ENCODE peak calls at places on chromosomes 11 and 22, in seven cellular contexts. V, R, L, B, C, J and A are unnamed samples.
A peak's percentile ranks its signal among the peaks of the same experiment; 100 is the strongest.

GRCh38 chr11:112042161-112042960 is 17.2 kb downstream of the DLAT start:
- DNase-seq in V (no peak), R (no peak), L (peak; percentile 32), B (no peak), C (no peak), J (no peak), A (no peak)

GRCh38 chr11:122202161-122202950 is 86.3 kb upstream of the BLID start:
- DNase-seq in V (no peak), R (no peak), L (peak; percentile 76), B (no peak), C (no peak), J (no peak), A (no peak)

GRCh38 chr11:26186389-26186788 is 145.5 kb upstream of the ANO3 start:
- DNase-seq in V (no peak), R (no peak), L (no peak), B (no peak), C (no peak), J (no peak), A (no peak)

GRCh38 chr22:25170426-25170980 is 29.2 kb upstream of the CRYBB3 start:
- DNase-seq in V (no peak), R (no peak), L (no peak), B (no peak), C (no peak), J (no peak), A (no peak)

GRCh38 chr11:108199446-108200321 is 22.8 kb downstream of the NPAT start:
- DNase-seq in V (peak; percentile 8), R (no peak), L (peak; percentile 30), B (no peak), C (peak; percentile 50), J (no peak), A (peak; percentile 86)

GRCh38 chr11:82174610-82175009 is 559.1 kb downstream of the FAM181B start:
- DNase-seq in V (no peak), R (peak; percentile 1), L (peak; percentile 0), B (no peak), C (no peak), J (peak; percentile 18), A (no peak)

GRCh38 chr11:33724644-33725035 is 11.6 kb downstream of the CD59 start:
- DNase-seq in V (no peak), R (no peak), L (no peak), B (no peak), C (peak; percentile 78), J (no peak), A (no peak)

GRCh38 chr11:63802637-63803414 is 10.4 kb upstream of the SPINDOC start:
- DNase-seq in V (no peak), R (no peak), L (peak; percentile 28), B (no peak), C (peak; percentile 44), J (peak; percentile 67), A (no peak)

GRCh38 chr22:22710719-22711531 is 66.5 kb downstream of the GGTLC2 start:
- DNase-seq in V (peak; percentile 62), R (peak; percentile 31), L (peak; percentile 7), B (peak; percentile 18), C (no peak), J (peak; percentile 76), A (no peak)

GRCh38 chr11:64844330-64845124 is at the start of gene CDC42BPG:
- DNase-seq in V (peak; percentile 68), R (peak; percentile 41), L (peak; percentile 37), B (peak; percentile 87), C (no peak), J (peak; percentile 80), A (peak; percentile 57)

GRCh38 chr11:14499178-14499559 is 442 bp downstream of the COPB1 start:
- DNase-seq in V (no peak), R (no peak), L (no peak), B (no peak), C (no peak), J (no peak), A (no peak)

GRCh38 chr11:68117896-68118470 is 3.2 kb downstream of the CHKA start:
- DNase-seq in V (no peak), R (no peak), L (no peak), B (no peak), C (no peak), J (no peak), A (no peak)

GRCh38 chr11:86486261-86487030 is 111.8 kb downstream of the CCDC81 start:
- DNase-seq in V (no peak), R (no peak), L (no peak), B (no peak), C (no peak), J (no peak), A (no peak)

GRCh38 chr11:65292866-65293265 is 21.8 kb upstream of the CDC42EP2 start:
- DNase-seq in V (no peak), R (no peak), L (no peak), B (no peak), C (no peak), J (no peak), A (no peak)

GRCh38 chr11:69361048-69361447 is 67.1 kb downstream of the MYEOV start:
- DNase-seq in V (no peak), R (no peak), L (no peak), B (no peak), C (no peak), J (no peak), A (no peak)

GRCh38 chr22:45199723-45200122 is 36.0 kb downstream of the NUP50 start:
- DNase-seq in V (no peak), R (no peak), L (no peak), B (no peak), C (no peak), J (no peak), A (no peak)

GRCh38 chr11:94030059-94030458 is 8.9 kb downstream of the HEPHL1 start:
- DNase-seq in V (no peak), R (no peak), L (no peak), B (no peak), C (no peak), J (no peak), A (no peak)

GRCh38 chr22:46262449-46263207 is 515 bp downstream of the PKDREJ start:
- DNase-seq in V (no peak), R (no peak), L (peak; percentile 30), B (no peak), C (no peak), J (no peak), A (no peak)

GRCh38 chr11:95788921-95789505 is 569 bp downstream of the FAM76B start:
- DNase-seq in V (peak; percentile 21), R (no peak), L (peak; percentile 39), B (peak; percentile 16), C (no peak), J (peak; percentile 40), A (no peak)

GRCh38 chr11:15471028-15471708 is 356.4 kb downstream of the INSC start:
- DNase-seq in V (no peak), R (no peak), L (no peak), B (no peak), C (no peak), J (no peak), A (no peak)

GRCh38 chr11:63459586-63459985 is 31.4 kb downstream of the PLAAT5 start:
- DNase-seq in V (no peak), R (no peak), L (no peak), B (no peak), C (no peak), J (no peak), A (no peak)

GRCh38 chr22:43160497-43161126 is 9.3 kb downstream of the TSPO start:
- DNase-seq in V (no peak), R (no peak), L (no peak), B (no peak), C (no peak), J (no peak), A (no peak)

GRCh38 chr11:68998390-68998911 is 14.6 kb downstream of the MRGPRF start:
- DNase-seq in V (no peak), R (no peak), L (no peak), B (peak; percentile 64), C (no peak), J (no peak), A (no peak)

GRCh38 chr11:850777-851762 is 8.4 kb downstream of the TSPAN4 start:
- DNase-seq in V (no peak), R (no peak), L (no peak), B (no peak), C (no peak), J (no peak), A (no peak)

GRCh38 chr11:73004088-73004487 is 138.0 kb downstream of the FCHSD2 start:
- DNase-seq in V (no peak), R (no peak), L (no peak), B (no peak), C (no peak), J (no peak), A (no peak)

GRCh38 chr22:40806711-40807110 is 12.4 kb downstream of the SLC25A17 start:
- DNase-seq in V (no peak), R (no peak), L (no peak), B (no peak), C (no peak), J (no peak), A (no peak)

GRCh38 chr11:67347964-67348749 is 5.2 kb downstream of the POLD4 start:
- DNase-seq in V (no peak), R (no peak), L (no peak), B (no peak), C (no peak), J (peak; percentile 3), A (no peak)

GRCh38 chr11:28488336-28488735 is 380.1 kb downstream of the METTL15 start:
- DNase-seq in V (no peak), R (no peak), L (no peak), B (no peak), C (no peak), J (no peak), A (no peak)

GRCh38 chr11:117449111-117449693 is 121.5 kb downstream of the CEP164 start:
- DNase-seq in V (no peak), R (no peak), L (no peak), B (no peak), C (no peak), J (no peak), A (no peak)

GRCh38 chr11:117378966-117379865 is 51.6 kb downstream of the CEP164 start:
- DNase-seq in V (no peak), R (no peak), L (no peak), B (no peak), C (no peak), J (no peak), A (no peak)